ENCODE peak calls at places on chromosomes 1 and 21, in four cellular contexts. U is tibial nerve, I is uterus, R is body of pancreas. G is an unnamed sample.

GRCh38 chr1:25031601-25031965 is 101.5 kb upstream of the RUNX3 start:
- DNase-seq in R (no peak), I (no peak), U (no peak), G (no peak)

GRCh38 chr1:43688594-43689000 is 18.7 kb upstream of the ST3GAL3 start:
- DNase-seq in R (no peak), I (no peak), U (no peak), G (no peak)

GRCh38 chr1:16402742-16403141 is 34.5 kb downstream of the SPATA21 start:
- DNase-seq in I (no peak), U (no peak), R (no peak), G (no peak)

GRCh38 chr1:224434447-224435317 is at the start of gene WDR26:
- DNase-seq in I (peak), R (peak), U (peak), G (peak)

GRCh38 chr1:30684881-30685795 is 38.2 kb downstream of the MATN1 start:
- DNase-seq in U (no peak), R (peak), I (peak), G (no peak)

GRCh38 chr1:189606795-189607476 is 870.7 kb downstream of the BRINP3 start:
- DNase-seq in R (no peak), I (no peak), U (no peak), G (no peak)

GRCh38 chr1:158286487-158286886 is 3.2 kb upstream of the CD1C start:
- DNase-seq in U (no peak), I (no peak), R (no peak), G (no peak)

GRCh38 chr1:12580054-12580887 is 37.7 kb downstream of the DHRS3 start:
- DNase-seq in I (no peak), U (no peak), R (no peak), G (no peak)

GRCh38 chr1:66475940-66476339 is 58.0 kb upstream of the SGIP1 start:
- DNase-seq in I (no peak), U (no peak), R (no peak), G (no peak)

GRCh38 chr1:26370591-26371382 is 1.8 kb downstream of the ZNF683 start:
- DNase-seq in I (no peak), U (no peak), R (no peak), G (no peak)

GRCh38 chr1:55560246-55560645 is 345.1 kb upstream of the USP24 start:
- DNase-seq in R (no peak), I (no peak), U (no peak), G (no peak)

GRCh38 chr1:39849203-39849602 is 34.1 kb downstream of the TRIT1 start:
- DNase-seq in I (no peak), R (no peak), U (no peak), G (no peak)

GRCh38 chr1:18128298-18128697 is 20.7 kb downstream of the IGSF21 start:
- DNase-seq in R (no peak), I (no peak), U (no peak), G (no peak)

GRCh38 chr1:41752514-41753170 is 166.1 kb downstream of the HIVEP3 start:
- DNase-seq in R (no peak), I (no peak), U (no peak), G (no peak)

GRCh38 chr21:32887026-32887425 is 115.5 kb upstream of the PAXBP1 start:
- DNase-seq in U (no peak), R (no peak), I (no peak), G (no peak)

GRCh38 chr1:89873757-89874156 is 52.9 kb downstream of the LRRC8D start:
- DNase-seq in U (no peak), I (no peak), R (no peak), G (no peak)

GRCh38 chr1:151579436-151580225 is 32.2 kb upstream of the SNX27 start:
- DNase-seq in U (no peak), I (no peak), R (no peak), G (no peak)

GRCh38 chr21:29187939-29188338 is 57.5 kb downstream of the MAP3K7CL start:
- DNase-seq in R (peak), I (peak), U (no peak), G (no peak)

GRCh38 chr1:201468844-201469644 is at the start of gene PHLDA3:
- DNase-seq in U (peak), R (peak), I (peak), G (no peak)

GRCh38 chr1:33130297-33130696 is 49.3 kb downstream of the AZIN2 start:
- DNase-seq in I (no peak), R (no peak), U (no peak), G (peak)

DNA sequence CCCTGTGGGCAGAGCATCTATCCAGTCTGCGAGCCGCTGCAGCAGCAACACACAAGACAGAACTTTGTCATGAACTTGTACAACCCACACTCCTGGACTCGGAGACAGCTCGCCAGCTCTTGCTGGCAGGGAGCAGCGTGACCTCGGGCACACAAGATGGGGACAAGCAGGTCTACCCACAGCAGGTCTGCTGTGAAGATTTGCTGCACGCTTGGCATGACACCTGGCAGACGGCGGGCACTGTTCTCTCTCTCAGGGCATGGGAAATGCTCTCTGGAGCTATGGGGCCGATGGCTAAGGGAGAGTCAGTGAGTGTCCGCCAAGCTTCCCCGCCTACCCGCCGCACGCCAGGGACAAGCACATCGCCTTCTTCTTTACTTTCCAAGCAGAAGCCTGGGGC is 90.0 kb downstream of the STUM start:
- DNase-seq in U (no peak), R (no peak), I (peak), G (no peak)
- TF ChIP-seq POLR2A in U (no peak), R (no peak), I (no peak), G (no peak)

DNA sequence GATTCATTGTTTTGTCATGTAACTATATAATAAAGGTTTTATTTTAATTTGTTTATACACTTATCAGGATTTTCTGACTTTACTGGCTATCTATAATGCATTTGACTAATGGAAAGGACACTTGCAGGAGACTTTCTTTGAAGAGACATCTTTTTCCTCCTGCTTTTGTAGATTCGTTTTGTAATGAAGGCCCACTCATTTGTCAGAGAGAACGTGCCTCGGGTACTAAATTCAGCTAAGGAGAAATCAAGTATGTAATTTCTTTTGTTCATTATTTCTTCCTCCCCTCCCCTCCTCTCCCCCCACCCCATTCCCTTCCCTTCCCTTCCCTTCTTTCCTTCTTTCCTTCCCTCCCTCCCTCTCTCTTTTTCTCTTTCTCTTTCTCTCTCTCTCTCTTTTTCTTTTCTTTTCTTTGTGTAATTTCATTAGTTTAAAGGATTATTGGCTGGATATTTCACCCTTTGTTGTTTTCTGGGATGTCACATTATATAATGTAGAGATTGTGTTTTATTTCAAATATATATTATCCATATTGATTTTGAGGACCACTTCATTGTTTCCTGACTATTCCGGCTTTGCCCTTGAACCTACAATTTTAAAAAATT is 23.7 kb upstream of the AXDND1 start:
- DNase-seq in R (no peak), I (no peak), U (no peak), G (no peak)
- TF ChIP-seq POLR2A in R (no peak), I (no peak), U (no peak), G (no peak)

GRCh38 chr1:68232354-68233148 is at the start of gene WLS:
- DNase-seq in U (peak), R (peak), I (peak), G (no peak)
- TF ChIP-seq POLR2A in U (peak), R (peak), I (peak), G (peak)

GRCh38 chr1:121519042-121519755 is 334.4 kb downstream of the SRGAP2C start:
- DNase-seq in R (peak), U (peak), I (no peak), G (no peak)
- TF ChIP-seq POLR2A in R (peak), U (no peak), I (no peak), G (no peak)

DNA sequence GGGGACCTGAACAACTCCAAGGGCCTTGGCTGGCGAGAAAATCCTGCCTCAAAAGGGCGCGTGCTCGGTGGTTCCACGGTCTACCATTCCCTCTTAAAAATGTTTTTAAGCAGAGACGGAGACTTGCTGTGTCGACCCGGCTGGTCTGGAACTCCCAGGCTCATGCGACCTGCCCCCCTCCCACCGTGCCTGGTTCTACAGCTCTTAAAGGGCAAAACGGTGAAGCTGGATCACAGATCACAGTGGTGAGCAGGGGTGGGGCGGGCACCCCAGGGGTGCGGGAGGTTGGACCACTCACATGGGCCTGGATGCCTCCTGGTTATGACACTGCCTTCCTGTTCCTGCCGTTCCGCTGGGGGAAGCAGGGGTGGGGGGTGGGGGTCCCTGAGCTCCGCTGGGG is 4.2 kb upstream of the C1orf159 start:
- DNase-seq in U (no peak), I (no peak), R (no peak), G (no peak)
- TF ChIP-seq POLR2A in U (no peak), I (no peak), R (no peak), G (no peak)

DNA sequence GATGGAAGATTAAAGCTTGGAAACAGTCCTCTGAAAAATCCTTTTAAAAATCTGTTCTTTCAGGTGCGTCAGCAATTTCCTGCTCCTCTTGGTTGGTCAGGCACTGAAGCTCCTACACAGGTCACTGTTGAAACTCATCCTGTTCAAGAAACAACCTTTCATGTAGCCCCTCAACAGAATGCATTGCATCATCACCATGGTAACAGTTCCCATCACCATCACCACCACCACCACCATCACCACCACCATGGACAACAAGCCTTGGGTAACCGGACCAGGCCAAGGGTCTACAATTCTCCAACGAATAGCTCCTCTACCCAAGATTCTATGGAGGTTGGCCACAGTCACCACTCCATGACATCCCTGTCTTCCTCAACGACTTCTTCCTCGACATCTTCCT is 145.3 kb downstream of the DYRK1A start:
- DNase-seq in R (no peak), U (no peak), I (no peak), G (no peak)
- TF ChIP-seq POLR2A in R (no peak), U (no peak), I (no peak), G (no peak)

DNA sequence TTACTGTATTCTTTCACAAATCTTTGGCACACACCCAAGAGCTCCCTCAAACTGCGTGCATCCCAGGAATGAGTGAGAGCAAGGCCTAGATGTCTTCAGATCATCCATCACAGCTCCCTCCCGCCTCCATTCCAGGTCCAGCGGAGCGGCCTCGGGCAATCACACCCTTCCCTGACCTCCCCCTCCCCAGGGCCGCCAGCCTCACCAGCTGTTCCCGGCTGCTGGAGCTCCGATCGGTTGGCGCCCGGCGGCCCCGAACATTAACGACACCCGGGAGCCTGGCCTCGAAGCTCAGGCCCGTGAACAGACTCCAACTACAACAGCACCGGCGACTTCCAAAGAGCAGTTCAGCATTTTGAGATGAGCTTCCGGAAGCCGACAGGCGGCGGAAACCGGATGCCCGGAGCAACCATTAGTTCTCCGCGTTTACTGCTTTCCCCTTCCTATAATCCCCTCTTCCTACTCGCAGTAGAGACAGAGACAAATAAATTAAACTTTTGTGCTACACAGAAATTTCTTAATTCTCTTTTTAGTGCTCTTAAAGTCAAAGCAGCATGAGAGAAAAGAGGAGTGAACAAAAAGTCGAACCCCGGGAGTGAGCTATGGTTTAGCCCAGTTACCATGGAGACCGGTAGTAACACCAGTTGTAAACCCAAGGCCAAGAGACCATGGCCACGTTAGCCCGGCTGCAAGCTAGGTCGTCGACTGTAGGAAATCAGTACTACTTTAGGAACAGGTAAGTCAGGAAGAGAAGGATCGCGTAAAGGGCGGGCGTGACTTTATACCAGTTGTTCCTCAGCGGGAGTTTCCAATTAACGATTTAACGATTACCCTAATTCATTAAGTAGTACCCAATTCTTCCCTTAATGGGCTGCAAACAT is at the start of the genes GPATCH2 and SPATA17:
- DNase-seq in R (peak), U (peak), I (peak), G (no peak)
- TF ChIP-seq POLR2A in R (peak), U (no peak), I (no peak), G (no peak)

GRCh38 chr1:2047749-2048729 is 2.2 kb upstream of the PRKCZ start:
- DNase-seq in I (no peak), R (no peak), U (no peak), G (no peak)
- TF ChIP-seq POLR2A in I (no peak), R (no peak), U (no peak), G (no peak)

G was measured in vagina.